ENCODE peak calls at places on chromosomes 13 and 19, in four cellular contexts. O is body of pancreas, Q is Peyer's patch, E is upper lobe of right lung. L is an unnamed sample. For H3K4me1, the result is how much of the 10 kb centered on the place peaks cover.

GRCh38 chr19:6047741-6048231 is 62.5 kb downstream of the RFX2 start:
- DNase-seq in O (peak), Q (peak), E (no peak), L (no peak)

GRCh38 chr13:102045713-102046112 is 356.1 kb downstream of the FGF14 start:
- DNase-seq in O (no peak), Q (no peak), E (no peak), L (no peak)

GRCh38 chr19:12952488-12953455 is 4.3 kb downstream of the GADD45GIP1 start:
- DNase-seq in O (no peak), Q (no peak), E (no peak), L (peak)

GRCh38 chr19:54662730-54663129 is at the start of gene LILRB4:
- DNase-seq in O (peak), Q (peak), E (peak), L (no peak)

GRCh38 chr19:19372656-19373416 is 32.6 kb upstream of the GATAD2A start:
- DNase-seq in O (peak), Q (peak), E (peak), L (no peak)

GRCh38 chr19:18940791-18941627 is at the start of gene HOMER3:
- DNase-seq in O (peak), Q (peak), E (peak), L (no peak)

GRCh38 chr13:87255394-87255793 is 415.8 kb upstream of the SLITRK5 start:
- DNase-seq in O (no peak), Q (no peak), E (no peak), L (no peak)

GRCh38 chr13:51501592-51502205 is 48.9 kb upstream of the INTS6 start:
- DNase-seq in O (no peak), Q (no peak), E (no peak), L (no peak)

GRCh38 chr19:1402411-1403070 is 1.2 kb upstream of the GAMT start:
- DNase-seq in O (no peak), Q (no peak), E (no peak), L (no peak)

GRCh38 chr19:44430956-44431355 is 17.3 kb downstream of the ZNF229 start:
- DNase-seq in O (no peak), Q (no peak), E (no peak), L (peak)

GRCh38 chr19:56304243-56304642 is 10.4 kb downstream of the ZSCAN5A start:
- DNase-seq in O (no peak), Q (no peak), E (no peak), L (no peak)

GRCh38 chr13:44764334-44764733 is 188.2 kb upstream of the TSC22D1 start:
- DNase-seq in O (peak), Q (peak), E (no peak), L (no peak)

GRCh38 chr19:45406165-45406956 is at the start of gene POLR1G:
- DNase-seq in O (peak), Q (peak), E (peak), L (peak)

GRCh38 chr19:19642506-19643157 is 825 bp downstream of the GMIP start:
- DNase-seq in O (no peak), Q (peak), E (no peak), L (no peak)

GRCh38 chr13:109567315-109567714 is 219.1 kb downstream of the IRS2 start:
- DNase-seq in O (no peak), Q (no peak), E (no peak), L (no peak)

GRCh38 chr13:36431204-36432105 is 840 bp upstream of the CCNA1 start:
- DNase-seq in O (no peak), Q (no peak), E (peak), L (no peak)

GRCh38 chr13:30409911-30410704 is 12.2 kb upstream of the UBE2L5 start:
- DNase-seq in O (peak), Q (no peak), E (no peak), L (peak)

GRCh38 chr13:37148501-37148900 is 43.0 kb upstream of the CSNK1A1L start:
- DNase-seq in O (no peak), Q (no peak), E (no peak), L (no peak)

GRCh38 chr19:21848706-21849105 is 12.7 kb upstream of the ZNF43 start:
- DNase-seq in O (no peak), Q (no peak), E (no peak), L (peak)

GRCh38 chr19:14505488-14506239 is 9.7 kb upstream of the GIPC1 start:
- DNase-seq in O (peak), Q (peak), E (peak), L (peak)

GRCh38 chr13:73870970-73871935 is 263.0 kb downstream of the KLF12 start:
- DNase-seq in O (no peak), Q (no peak), E (no peak), L (no peak)

GRCh38 chr19:29785955-29786589 is 25.7 kb upstream of the CCNE1 start:
- DNase-seq in O (no peak), Q (no peak), E (no peak), L (no peak)

GRCh38 chr13:112767506-112768471 is 78.0 kb downstream of the ATP11A start:
- DNase-seq in O (peak), Q (peak), E (peak), L (no peak)

GRCh38 chr19:7456964-7457541 is 31.8 kb downstream of the PEX11G start:
- DNase-seq in O (no peak), Q (no peak), E (no peak), L (no peak)
- TF ChIP-seq CTCF in O (no peak), Q (no peak), E (no peak), L (no peak)

GRCh38 chr19:4060621-4061177 is 6.0 kb downstream of the ZBTB7A start:
- DNase-seq in O (peak), Q (no peak), E (no peak), L (no peak)

GRCh38 chr19:4057913-4058695 is 8.6 kb downstream of the ZBTB7A start:
- DNase-seq in O (peak), Q (peak), E (peak), L (peak)

GRCh38 chr19:4059931-4060620 is 6.6 kb downstream of the ZBTB7A start:
- DNase-seq in O (peak), Q (peak), E (peak), L (peak)

GRCh38 chr19:4059493-4059880 is 7.2 kb downstream of the ZBTB7A start:
- DNase-seq in O (no peak), Q (peak), E (no peak), L (no peak)

GRCh38 chr19:4058696-4059492 is 7.8 kb downstream of the ZBTB7A start:
- DNase-seq in O (no peak), Q (no peak), E (no peak), L (no peak)
- H3K4me1 ChIP-seq in O (half or more), Q (half or more), E (half or more), L (under half)

GRCh38 chr19:52535831-52536800 is 8.6 kb downstream of the ZNF808 start:
- DNase-seq in O (peak), Q (peak), E (peak), L (peak)
- TF ChIP-seq CTCF in O (no peak), Q (no peak), E (peak), L (peak)

GRCh38 chr19:4065430-4066175 is 1.1 kb downstream of the ZBTB7A start:
- DNase-seq in O (peak), Q (peak), E (peak), L (peak)

GRCh38 chr19:4067396-4068057 is 828 bp upstream of the ZBTB7A start:
- DNase-seq in O (no peak), Q (no peak), E (peak), L (no peak)

GRCh38 chr19:4064551-4065260 is 2.0 kb downstream of the ZBTB7A start:
- DNase-seq in O (peak), Q (peak), E (peak), L (no peak)

GRCh38 chr19:4066682-4067395 is at the start of gene ZBTB7A:
- DNase-seq in O (peak), Q (peak), E (peak), L (no peak)

DNA sequence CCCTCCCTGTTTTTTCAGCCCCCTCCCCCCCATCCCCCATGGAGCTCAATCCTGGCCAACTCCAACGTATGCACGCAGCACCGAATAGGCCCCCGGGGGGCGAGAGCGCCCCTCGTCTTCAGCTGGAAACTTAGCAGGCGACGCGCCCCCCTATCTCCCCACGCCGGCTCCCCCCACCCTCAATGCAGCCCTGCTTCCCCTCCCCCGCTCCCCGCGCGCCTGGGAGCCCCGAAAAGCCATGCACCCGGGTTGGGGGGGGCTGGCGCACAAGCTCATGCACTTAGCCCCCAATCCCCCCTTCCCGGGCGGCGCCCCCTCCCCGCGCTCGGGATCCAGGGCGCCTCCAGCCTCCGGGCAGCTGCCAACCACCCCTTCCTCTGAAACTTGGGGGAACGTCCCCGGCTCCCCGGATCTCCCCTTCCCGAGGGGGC is 508 bp downstream of the ZBTB7A start:
- DNase-seq in O (no peak), Q (peak), E (peak), L (no peak)
- H3K4me1 ChIP-seq in O (under half), Q (under half), E (under half), L (under half)

L was measured in foreskin keratinocyte.